ENCODE peak calls at places on chromosomes 16 and 17, in ten cellular contexts. F is transverse colon, U is pancreas, P is heart left ventricle, Z is left ventricle myocardium inferior, S is stomach, B is RWPE2, O is lower lobe of right lung, K is aorta, H is iPS DF 6.9. A is an unnamed sample. For H3K27me3 and H3K4me1, the result is how much of the 10 kb centered on the place peaks cover.

GRCh38 chr17:48351916-48352332 is 78.1 kb downstream of the SKAP1 start:
- DNase-seq in F (no peak), U (no peak), P (no peak), Z (no peak), S (no peak), B (no peak), O (no peak), K (no peak), H (no peak), A (no peak)

GRCh38 chr17:4533522-4534502 is 21.4 kb downstream of the MYBBP1A start:
- DNase-seq in F (peak), U (no peak), P (no peak), Z (peak), S (peak), B (no peak), O (no peak), K (no peak), H (no peak), A (peak)

GRCh38 chr16:57994361-57994760 is 6.1 kb downstream of the ZNF319 start:
- DNase-seq in F (no peak), U (no peak), P (no peak), Z (no peak), S (no peak), B (no peak), O (no peak), K (no peak), H (no peak), A (no peak)

GRCh38 chr17:81841866-81842265 is 7.0 kb upstream of the PPP1R27 start:
- DNase-seq in F (no peak), U (no peak), P (no peak), Z (no peak), S (no peak), B (no peak), O (no peak), K (no peak), H (no peak), A (no peak)

GRCh38 chr16:80447263-80447662 is 93.5 kb upstream of the DYNLRB2 start:
- DNase-seq in F (no peak), U (no peak), P (no peak), Z (no peak), S (no peak), B (no peak), O (no peak), K (no peak), H (no peak), A (no peak)

GRCh38 chr17:74027539-74027938 is 175.9 kb upstream of the RPL38 start:
- DNase-seq in F (no peak), U (no peak), P (no peak), Z (no peak), S (no peak), B (no peak), O (no peak), K (no peak), H (no peak), A (no peak)

GRCh38 chr16:76931186-76931585 is 259.8 kb upstream of the MON1B start:
- DNase-seq in F (no peak), U (no peak), P (no peak), Z (no peak), S (no peak), B (no peak), O (no peak), K (no peak), H (no peak), A (no peak)

GRCh38 chr17:43662432-43663141 is 865 bp upstream of the MEOX1 start:
- DNase-seq in F (no peak), U (no peak), P (no peak), Z (no peak), S (no peak), B (no peak), O (no peak), K (no peak), H (no peak), A (no peak)

GRCh38 chr17:47717261-47717697 is 15.8 kb upstream of the TBX21 start:
- DNase-seq in F (no peak), U (no peak), P (no peak), Z (no peak), S (no peak), B (no peak), O (no peak), K (no peak), H (no peak), A (no peak)

GRCh38 chr16:77223184-77223583 is 24.0 kb downstream of the SYCE1L start:
- DNase-seq in F (no peak), U (no peak), P (no peak), Z (no peak), S (no peak), B (no peak), O (no peak), K (no peak), H (peak), A (no peak)

GRCh38 chr17:27540300-27541105 is 84.3 kb downstream of the KSR1 start:
- DNase-seq in F (peak), U (peak), P (peak), Z (peak), S (peak), B (no peak), O (peak), K (peak), H (no peak), A (peak)

GRCh38 chr16:15950167-15950854 is 895 bp downstream of the ABCC1 start:
- DNase-seq in F (peak), U (no peak), P (no peak), Z (no peak), S (peak), B (no peak), O (no peak), K (no peak), H (no peak), A (peak)

GRCh38 chr17:67359960-67360817 is 6.2 kb downstream of the PSMD12 start:
- DNase-seq in F (no peak), U (no peak), P (no peak), Z (no peak), S (no peak), B (no peak), O (no peak), K (no peak), H (no peak), A (no peak)

GRCh38 chr16:54397190-54397835 is 110.7 kb upstream of the IRX3 start:
- DNase-seq in F (no peak), U (no peak), P (no peak), Z (no peak), S (no peak), B (no peak), O (no peak), K (no peak), H (no peak), A (no peak)

GRCh38 chr16:67207116-67207856 is 8.4 kb downstream of the ELMO3 start:
- DNase-seq in F (no peak), U (no peak), P (no peak), Z (no peak), S (no peak), B (peak), O (no peak), K (no peak), H (no peak), A (peak)

GRCh38 chr17:26775219-26775822 is 518.6 kb upstream of the WSB1 start:
- DNase-seq in F (no peak), U (no peak), P (no peak), Z (no peak), S (no peak), B (peak), O (no peak), K (no peak), H (no peak), A (no peak)

GRCh38 chr16:85332175-85332574 is 219.9 kb upstream of the CIBAR2 start:
- DNase-seq in F (no peak), U (no peak), P (no peak), Z (no peak), S (no peak), B (no peak), O (no peak), K (no peak), H (no peak), A (peak)

GRCh38 chr16:74862743-74863244 is 88.2 kb upstream of the FA2H start:
- DNase-seq in F (no peak), U (no peak), P (no peak), Z (no peak), S (no peak), B (no peak), O (no peak), K (no peak), H (no peak), A (no peak)

GRCh38 chr17:58614854-58615409 is 76.9 kb downstream of the TEX14 start:
- DNase-seq in F (no peak), U (no peak), P (no peak), Z (no peak), S (no peak), B (no peak), O (no peak), K (no peak), H (no peak), A (no peak)

GRCh38 chr16:63925221-63925620 is 1196.6 kb downstream of the CDH11 start:
- DNase-seq in F (no peak), U (no peak), P (no peak), Z (no peak), S (no peak), B (no peak), O (no peak), K (no peak), H (no peak), A (no peak)

GRCh38 chr16:50193594-50193993 is 40.5 kb downstream of the TENT4B start:
- DNase-seq in F (no peak), U (no peak), P (no peak), Z (no peak), S (no peak), B (no peak), O (no peak), K (no peak), H (no peak), A (no peak)

GRCh38 chr17:10325036-10325435 is 47.8 kb downstream of the MYH13 start:
- DNase-seq in F (no peak), U (no peak), P (no peak), Z (no peak), S (no peak), B (no peak), O (no peak), K (no peak), H (no peak), A (no peak)

GRCh38 chr17:76534831-76535732 is 2.4 kb downstream of the CYGB start:
- DNase-seq in F (no peak), U (no peak), P (no peak), Z (peak), S (no peak), B (peak), O (no peak), K (no peak), H (no peak), A (peak)

GRCh38 chr17:66123163-66123562 is 68.8 kb downstream of the CEP112 start:
- DNase-seq in F (no peak), U (no peak), P (no peak), Z (no peak), S (no peak), B (no peak), O (no peak), K (no peak), H (no peak), A (no peak)

GRCh38 chr16:80948886-80949502 is 57.7 kb downstream of the CMC2 start:
- DNase-seq in F (peak), U (no peak), P (peak), Z (peak), S (no peak), B (no peak), O (peak), K (peak), H (no peak), A (peak)

GRCh38 chr16:3727806-3728381 is 10.6 kb upstream of the TRAP1 start:
- DNase-seq in F (no peak), U (no peak), P (no peak), Z (no peak), S (no peak), B (no peak), O (no peak), K (no peak), H (no peak), A (no peak)

GRCh38 chr17:57954421-57955182 is 610 bp downstream of the CUEDC1 start:
- DNase-seq in F (peak), U (peak), P (peak), Z (peak), S (peak), B (no peak), O (peak), K (peak), H (no peak), A (peak)

GRCh38 chr17:71234349-71234748 is 886.5 kb upstream of the SOX9 start:
- DNase-seq in F (no peak), U (no peak), P (no peak), Z (no peak), S (no peak), B (no peak), O (no peak), K (no peak), H (no peak), A (no peak)

GRCh38 chr17:45197108-45197507 is 24.6 kb upstream of the FMNL1 start:
- DNase-seq in F (no peak), U (no peak), P (no peak), Z (no peak), S (no peak), B (no peak), O (no peak), K (no peak), H (no peak), A (no peak)

GRCh38 chr17:7809086-7809790 is 24.8 kb upstream of the KDM6B start:
- DNase-seq in F (no peak), U (no peak), P (no peak), Z (no peak), S (no peak), B (no peak), O (no peak), K (no peak), H (no peak), A (no peak)

GRCh38 chr17:78780852-78781338 is 1.2 kb downstream of the CYTH1 start:
- DNase-seq in F (no peak), U (no peak), P (no peak), Z (no peak), S (no peak), B (no peak), O (no peak), K (no peak), H (no peak), A (no peak)

GRCh38 chr17:49646391-49647255 is 31.3 kb downstream of the SPOP start:
- DNase-seq in F (peak), U (no peak), P (no peak), Z (no peak), S (no peak), B (peak), O (no peak), K (peak), H (no peak), A (peak)

GRCh38 chr17:15377200-15377599 is 35.8 kb upstream of the TEKT3 start:
- DNase-seq in F (no peak), U (no peak), P (no peak), Z (no peak), S (no peak), B (no peak), O (no peak), K (no peak), H (no peak), A (no peak)

GRCh38 chr16:54633943-54634362 is 296.7 kb upstream of the IRX5 start:
- DNase-seq in F (no peak), U (no peak), P (no peak), Z (no peak), S (peak), B (no peak), O (no peak), K (peak), H (peak), A (peak)

GRCh38 chr16:53605356-53605755 is 98.3 kb downstream of the RPGRIP1L start:
- DNase-seq in F (no peak), U (no peak), P (no peak), Z (no peak), S (no peak), B (no peak), O (no peak), K (no peak), H (no peak), A (no peak)

GRCh38 chr16:3791701-3792100 is 74.4 kb upstream of the TRAP1 start:
- DNase-seq in F (no peak), U (no peak), P (no peak), Z (no peak), S (no peak), B (no peak), O (no peak), K (no peak), H (no peak), A (no peak)

GRCh38 chr17:44108440-44109311 is 14.8 kb downstream of the HDAC5 start:
- DNase-seq in F (peak), U (no peak), P (peak), Z (peak), S (peak), B (no peak), O (peak), K (peak), H (no peak), A (peak)

GRCh38 chr17:68695659-68696058 is 94.5 kb upstream of the FAM20A start:
- DNase-seq in F (no peak), U (no peak), P (no peak), Z (no peak), S (no peak), B (no peak), O (no peak), K (no peak), H (no peak), A (no peak)

GRCh38 chr16:87835882-87836331 is 33.4 kb downstream of the SLC7A5 start:
- DNase-seq in F (no peak), U (no peak), P (peak), Z (peak), S (no peak), B (no peak), O (no peak), K (no peak), H (no peak), A (peak)

GRCh38 chr16:73022534-73022933 is 25.4 kb downstream of the ZFHX3 start:
- DNase-seq in F (no peak), U (no peak), P (no peak), Z (no peak), S (no peak), B (no peak), O (no peak), K (no peak), H (no peak), A (no peak)

GRCh38 chr16:73024571-73025105 is 23.3 kb downstream of the ZFHX3 start:
- DNase-seq in F (no peak), U (no peak), P (no peak), Z (no peak), S (no peak), B (no peak), O (no peak), K (no peak), H (no peak), A (no peak)

GRCh38 chr16:73023320-73023719 is 24.6 kb downstream of the ZFHX3 start:
- DNase-seq in F (no peak), U (no peak), P (no peak), Z (no peak), S (no peak), B (no peak), O (no peak), K (no peak), H (no peak), A (no peak)

GRCh38 chr16:73025111-73025505 is 22.8 kb downstream of the ZFHX3 start:
- DNase-seq in F (no peak), U (no peak), P (no peak), Z (peak), S (no peak), B (no peak), O (no peak), K (peak), H (no peak), A (peak)

GRCh38 chr16:73023752-73024570 is 24.0 kb downstream of the ZFHX3 start:
- DNase-seq in F (no peak), U (no peak), P (no peak), Z (no peak), S (no peak), B (no peak), O (no peak), K (no peak), H (no peak), A (no peak)
- H3K27me3 ChIP-seq in F (under half), U (under half), P (under half), Z (under half), S (under half), B (under half), O (under half), K (under half), H (under half), A (under half)

GRCh38 chr17:42467889-42468288 is 9.2 kb downstream of the ATP6V0A1 start:
- DNase-seq in F (no peak), U (peak), P (no peak), Z (no peak), S (no peak), B (no peak), O (no peak), K (no peak), H (no peak), A (no peak)
- H3K4me1 ChIP-seq in F (under half), U (under half), P (under half), Z (under half), S (under half), B (under half), O (under half), K (under half), H (under half), A (under half)

DNA sequence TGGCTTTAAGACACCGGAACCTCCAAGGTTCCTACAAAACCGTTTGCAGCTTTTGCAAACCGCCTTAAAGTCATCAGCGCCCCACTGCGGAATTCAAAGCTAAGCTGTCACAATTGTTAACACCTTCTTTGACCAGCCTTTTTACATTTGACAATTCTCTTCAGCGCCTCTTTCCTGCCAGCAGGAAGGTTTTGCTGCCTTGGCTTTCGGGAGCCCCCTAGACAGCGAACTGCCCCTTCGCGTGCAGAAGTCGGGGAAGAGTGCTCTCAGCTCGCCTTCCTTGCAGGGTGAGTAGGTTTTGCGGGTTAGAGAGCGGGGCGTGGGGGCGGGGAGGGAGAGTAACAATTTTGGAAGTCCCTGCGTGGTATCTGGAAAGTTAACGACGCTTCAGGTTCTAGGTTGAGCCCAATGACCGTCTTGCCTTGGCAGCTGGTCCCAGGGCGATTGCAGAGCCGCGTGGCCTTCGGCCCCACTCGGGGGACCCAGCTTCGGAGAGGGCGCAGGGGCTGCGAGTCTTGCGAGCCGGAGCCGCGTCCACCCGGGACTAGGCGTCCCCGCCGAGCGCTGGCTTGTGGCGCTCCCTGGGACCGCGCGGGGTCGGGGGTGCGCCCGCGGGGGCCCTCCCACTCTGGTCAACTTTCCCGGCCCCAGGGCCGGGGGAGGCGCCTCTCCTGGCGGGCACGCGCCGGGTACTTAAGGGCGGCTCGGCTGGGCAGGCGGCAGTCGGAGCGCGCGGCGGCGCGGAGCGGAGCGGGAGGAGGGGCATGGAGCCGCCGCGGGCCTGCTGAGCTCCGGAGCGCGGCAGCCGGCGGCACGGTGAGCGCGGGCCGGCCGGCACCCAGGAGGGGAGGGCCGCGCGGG is at the start of gene HAS3:
- DNase-seq in F (peak), U (peak), P (peak), Z (peak), S (peak), B (no peak), O (peak), K (peak), H (no peak), A (peak)
- H3K27me3 ChIP-seq in F (under half), U (under half), P (under half), Z (under half), S (under half), B (under half), O (under half), K (under half), H (under half), A (under half)

DNA sequence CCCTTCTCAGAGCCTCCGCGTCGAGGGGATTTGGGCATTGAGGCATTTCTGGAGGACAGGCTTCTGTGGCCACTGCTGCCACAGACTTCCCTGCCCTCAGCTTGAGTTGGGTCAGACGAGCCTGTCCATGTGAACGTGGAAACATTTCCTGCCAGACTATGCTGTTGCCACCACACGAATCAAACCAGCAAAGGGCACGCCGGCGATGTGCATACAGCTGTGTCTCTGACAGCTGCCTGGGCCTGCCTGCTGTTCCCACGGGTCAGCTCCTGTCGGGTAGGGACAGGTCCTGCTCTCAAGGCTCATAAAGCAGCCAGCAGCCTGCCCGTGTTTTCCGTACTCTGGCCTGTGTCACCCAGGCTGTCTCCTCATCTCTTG is 100.3 kb downstream of the RAB11FIP4 start:
- DNase-seq in F (no peak), U (peak), P (no peak), Z (no peak), S (no peak), B (no peak), O (no peak), K (no peak), H (no peak), A (no peak)
- H3K4me1 ChIP-seq in F (under half), U (half or more), P (under half), Z (half or more), S (half or more), B (under half), O (half or more), K (under half), H (under half), A (under half)

GRCh38 chr16:30024451-30024850 is 1.5 kb downstream of the C16orf92 start:
- DNase-seq in F (no peak), U (no peak), P (no peak), Z (no peak), S (no peak), B (no peak), O (no peak), K (no peak), H (no peak), A (no peak)
- H3K27me3 ChIP-seq in F (under half), U (under half), P (under half), Z (half or more), S (under half), B (under half), O (under half), K (under half), H (under half), A (under half)

GRCh38 chr16:11672206-11673090 is 4.2 kb downstream of the SNN start:
- DNase-seq in F (no peak), U (no peak), P (peak), Z (no peak), S (no peak), B (no peak), O (no peak), K (no peak), H (no peak), A (no peak)
- H3K4me1 ChIP-seq in F (under half), U (under half), P (half or more), Z (half or more), S (half or more), B (under half), O (half or more), K (under half), H (under half), A (under half)

A was measured in right cardiac atrium.